ENCODE peak calls at places on chromosome 2, in ten cellular contexts. M is GM23248; W is activated T-helper 1 cell treated with anti-CD3 and anti-CD28 coated beads, Interleukin-2, amount 50 U/mL, for 16 hours; K is astrocyte of the spinal cord; U is fibroblast of villous mesenchyme; T is AG08395; G is T-cell; J is neural progenitor cell; S is nephron progenitor cell; V is T-helper 1 cell. F is an unnamed sample.

GRCh38 chr2:101124684-101125366 is 26.4 kb downstream of the TBC1D8 start:
- DNase-seq in M (peak), W (no peak), K (peak), U (peak), T (peak), G (no peak), J (no peak), S (no peak), V (no peak), F (no peak)

GRCh38 chr2:113872201-113872600 is 17.7 kb upstream of the ACTR3 start:
- DNase-seq in M (peak), W (no peak), K (peak), U (no peak), T (peak), G (no peak), J (no peak), S (no peak), V (no peak), F (no peak)

GRCh38 chr2:32922466-32922865 is 24.3 kb upstream of the LTBP1 start:
- DNase-seq in M (no peak), W (no peak), K (no peak), U (no peak), T (no peak), G (no peak), J (no peak), S (no peak), V (no peak), F (no peak)

GRCh38 chr2:60554649-60555065 is 1.2 kb upstream of the BCL11A start:
- DNase-seq in M (no peak), W (no peak), K (no peak), U (no peak), T (no peak), G (no peak), J (peak), S (peak), V (no peak), F (no peak)

GRCh38 chr2:199684168-199684567 is 166.8 kb downstream of the FTCDNL1 start:
- DNase-seq in M (peak), W (no peak), K (no peak), U (no peak), T (no peak), G (no peak), J (no peak), S (no peak), V (no peak), F (no peak)

GRCh38 chr2:132668986-132669853 is 785 bp downstream of the LYPD1 start:
- DNase-seq in M (peak), W (no peak), K (peak), U (no peak), T (no peak), G (no peak), J (peak), S (peak), V (no peak), F (no peak)

GRCh38 chr2:40874380-40874779 is 422.5 kb upstream of the SLC8A1 start:
- DNase-seq in M (no peak), W (no peak), K (no peak), U (no peak), T (no peak), G (no peak), J (no peak), S (no peak), V (no peak), F (no peak)

GRCh38 chr2:62740221-62740620 is 34.7 kb downstream of the EHBP1 start:
- DNase-seq in M (peak), W (no peak), K (no peak), U (no peak), T (peak), G (no peak), J (no peak), S (no peak), V (no peak), F (no peak)

GRCh38 chr2:27154481-27154880 is 5.7 kb downstream of the TCF23 start:
- DNase-seq in M (no peak), W (no peak), K (no peak), U (peak), T (no peak), G (no peak), J (no peak), S (peak), V (no peak), F (no peak)

GRCh38 chr2:36456227-36456788 is 100.7 kb downstream of the CRIM1 start:
- DNase-seq in M (peak), W (no peak), K (peak), U (peak), T (peak), G (no peak), J (peak), S (no peak), V (no peak), F (no peak)

GRCh38 chr2:49490710-49491109 is 336.4 kb upstream of the FSHR start:
- DNase-seq in M (peak), W (no peak), K (no peak), U (no peak), T (peak), G (no peak), J (peak), S (peak), V (no peak), F (no peak)

GRCh38 chr2:70685771-70686171 is 82.2 kb downstream of the ADD2 start:
- DNase-seq in M (no peak), W (no peak), K (no peak), U (no peak), T (no peak), G (no peak), J (no peak), S (no peak), V (no peak), F (no peak)

GRCh38 chr2:20755132-20755800 is 67.6 kb downstream of the LDAH start:
- DNase-seq in M (no peak), W (no peak), K (no peak), U (peak), T (no peak), G (no peak), J (no peak), S (no peak), V (no peak), F (no peak)

GRCh38 chr2:230443540-230443939 is 27.5 kb downstream of the SP100 start:
- DNase-seq in M (peak), W (no peak), K (peak), U (peak), T (peak), G (no peak), J (no peak), S (no peak), V (no peak), F (no peak)

GRCh38 chr2:212364106-212364505 is 174.5 kb downstream of the ERBB4 start:
- DNase-seq in M (peak), W (no peak), K (peak), U (no peak), T (peak), G (no peak), J (peak), S (no peak), V (no peak), F (no peak)

GRCh38 chr2:238427435-238428162 is 872 bp downstream of the ASB1 start:
- DNase-seq in M (peak), W (no peak), K (peak), U (no peak), T (no peak), G (no peak), J (no peak), S (no peak), V (no peak), F (no peak)

GRCh38 chr2:239644016-239644415 is 243.2 kb upstream of the HDAC4 start:
- DNase-seq in M (peak), W (no peak), K (peak), U (peak), T (peak), G (no peak), J (peak), S (peak), V (no peak), F (no peak)

GRCh38 chr2:148643998-148644884 is at the start of gene EPC2:
- DNase-seq in M (peak), W (peak), K (peak), U (peak), T (peak), G (peak), J (peak), S (peak), V (peak), F (peak)

GRCh38 chr2:42102606-42103450 is 55.0 kb downstream of the PKDCC start:
- DNase-seq in M (no peak), W (no peak), K (peak), U (peak), T (peak), G (no peak), J (peak), S (peak), V (peak), F (no peak)

GRCh38 chr2:85246348-85246747 is 81.4 kb downstream of the TGOLN2 start:
- DNase-seq in M (peak), W (no peak), K (no peak), U (no peak), T (no peak), G (no peak), J (no peak), S (no peak), V (no peak), F (no peak)

GRCh38 chr2:6236317-6236716 is 544.1 kb downstream of the SOX11 start:
- DNase-seq in M (no peak), W (no peak), K (no peak), U (no peak), T (no peak), G (no peak), J (no peak), S (no peak), V (no peak), F (no peak)

F was measured in frontal cortex.